ENCODE peak calls at places on chromosomes 16 and 17, in seven cellular contexts. D is heart right ventricle, E is BE2C, M is tibial nerve, F is B cell, G is Peyer's patch, L is Calu3. S is an unnamed sample.

GRCh38 chr16:53821957-53822625 is 118.1 kb downstream of the FTO start:
- DNase-seq in M (no peak), L (peak; percentile 24), G (no peak), D (no peak), E (no peak), F (no peak), S (no peak)

GRCh38 chr16:54817432-54817831 is 113.2 kb upstream of the IRX5 start:
- DNase-seq in E (no peak), M (no peak), L (peak; percentile 12), G (no peak), D (peak; percentile 7), F (no peak), S (no peak)

GRCh38 chr17:205817-206216 is 24.4 kb upstream of the DOC2B start:
- DNase-seq in G (no peak), M (no peak), D (no peak), E (no peak), F (no peak), L (no peak), S (no peak)

GRCh38 chr16:19705843-19706242 is 12.2 kb downstream of the KNOP1 start:
- DNase-seq in G (no peak), D (no peak), F (no peak), L (no peak), M (no peak), E (no peak), S (no peak)

GRCh38 chr16:87472142-87472778 is 20.6 kb downstream of the ZCCHC14 start:
- DNase-seq in M (no peak), G (no peak), E (no peak), L (no peak), D (no peak), F (no peak), S (no peak)

GRCh38 chr17:16251043-16251442 is 34.0 kb downstream of the PIGL start:
- DNase-seq in E (no peak), L (no peak), M (no peak), G (no peak), F (no peak), D (no peak), S (no peak)

GRCh38 chr17:40437095-40437732 is 6.0 kb upstream of the IGFBP4 start:
- DNase-seq in L (peak; percentile 61), F (no peak), E (peak; percentile 45), M (no peak), G (no peak), D (no peak), S (no peak)

GRCh38 chr16:85328665-85329058 is 216.4 kb upstream of the CIBAR2 start:
- DNase-seq in L (no peak), F (no peak), D (no peak), M (no peak), E (peak; percentile 41), G (no peak), S (no peak)

GRCh38 chr17:32277284-32277683 is 11.7 kb downstream of the RHBDL3 start:
- DNase-seq in L (no peak), F (no peak), G (no peak), D (no peak), E (no peak), M (no peak), S (peak; percentile 55)

GRCh38 chr16:30000768-30001631 is 5.0 kb downstream of the INO80E start:
- DNase-seq in M (no peak), L (no peak), G (no peak), D (no peak), F (no peak), E (no peak), S (no peak)

GRCh38 chr16:3129137-3130131 is 5.4 kb upstream of the ZNF213 start:
- DNase-seq in L (peak; percentile 89), F (peak; percentile 52), G (peak; percentile 89), D (peak; percentile 84), E (peak; percentile 87), M (peak; percentile 35), S (peak; percentile 66)

GRCh38 chr17:44900894-44901293 is 1.6 kb upstream of the EFTUD2 start:
- DNase-seq in F (no peak), E (peak; percentile 49), G (peak; percentile 44), L (no peak), M (no peak), D (no peak), S (no peak)

GRCh38 chr16:63467513-63467912 is 1431.3 kb upstream of the CDH8 start:
- DNase-seq in E (no peak), L (no peak), F (no peak), M (no peak), G (no peak), D (no peak), S (no peak)

GRCh38 chr17:58575511-58575910 is 61.1 kb upstream of the MTMR4 start:
- DNase-seq in L (peak; percentile 7), G (no peak), F (no peak), D (no peak), E (no peak), M (no peak), S (no peak)

GRCh38 chr16:55325458-55326109 is 1.6 kb downstream of the IRX6 start:
- DNase-seq in G (no peak), E (no peak), M (no peak), D (no peak), L (no peak), F (no peak), S (no peak)

GRCh38 chr16:60001523-60001922 is 1267.4 kb upstream of the GOT2 start:
- DNase-seq in G (no peak), M (no peak), L (no peak), E (no peak), F (no peak), D (no peak), S (no peak)

GRCh38 chr17:78580277-78580804 is 3.1 kb upstream of the DNAH17 start:
- DNase-seq in F (no peak), L (no peak), D (no peak), M (no peak), G (no peak), E (no peak), S (no peak)

GRCh38 chr16:87541004-87541881 is 48.4 kb upstream of the ZCCHC14 start:
- DNase-seq in F (no peak), L (no peak), M (no peak), D (peak; percentile 61), G (peak; percentile 60), E (no peak), S (no peak)

GRCh38 chr16:66344533-66345145 is 21.9 kb upstream of the CDH5 start:
- DNase-seq in E (peak; percentile 55), M (no peak), D (peak; percentile 52), L (peak; percentile 68), G (peak; percentile 74), F (no peak), S (no peak)

GRCh38 chr17:15143524-15143923 is 121.6 kb downstream of the PMP22 start:
- DNase-seq in E (no peak), M (no peak), G (no peak), F (no peak), L (no peak), D (no peak), S (no peak)
- TF ChIP-seq CTCF in E (peak; percentile 6), M (no peak), G (no peak), F (no peak), L (no peak), D (no peak), S (no peak)

GRCh38 chr16:68328860-68329370 is 18.1 kb downstream of the PRMT7 start:
- DNase-seq in D (no peak), E (no peak), F (no peak), G (no peak), M (no peak), L (no peak), S (no peak)
- TF ChIP-seq CTCF in D (no peak), E (no peak), F (peak; percentile 50), G (no peak), M (no peak), L (no peak), S (no peak)

GRCh38 chr16:73262931-73263330 is 215.0 kb upstream of the ZFHX3 start:
- DNase-seq in L (no peak), D (no peak), E (no peak), M (no peak), G (no peak), F (no peak), S (no peak)

GRCh38 chr16:73274140-73274539 is 226.2 kb upstream of the ZFHX3 start:
- DNase-seq in D (no peak), F (no peak), M (no peak), G (no peak), L (no peak), E (no peak), S (no peak)

GRCh38 chr16:73265124-73265838 is 217.4 kb upstream of the ZFHX3 start:
- DNase-seq in E (peak; percentile 41), M (no peak), D (no peak), F (no peak), G (no peak), L (peak; percentile 42), S (no peak)

GRCh38 chr16:73268311-73268997 is 220.5 kb upstream of the ZFHX3 start:
- DNase-seq in F (no peak), E (peak; percentile 45), M (no peak), D (no peak), L (no peak), G (no peak), S (no peak)
- TF ChIP-seq CTCF in F (no peak), E (peak; percentile 53), M (no peak), D (no peak), L (peak; percentile 15), G (no peak), S (no peak)

DNA sequence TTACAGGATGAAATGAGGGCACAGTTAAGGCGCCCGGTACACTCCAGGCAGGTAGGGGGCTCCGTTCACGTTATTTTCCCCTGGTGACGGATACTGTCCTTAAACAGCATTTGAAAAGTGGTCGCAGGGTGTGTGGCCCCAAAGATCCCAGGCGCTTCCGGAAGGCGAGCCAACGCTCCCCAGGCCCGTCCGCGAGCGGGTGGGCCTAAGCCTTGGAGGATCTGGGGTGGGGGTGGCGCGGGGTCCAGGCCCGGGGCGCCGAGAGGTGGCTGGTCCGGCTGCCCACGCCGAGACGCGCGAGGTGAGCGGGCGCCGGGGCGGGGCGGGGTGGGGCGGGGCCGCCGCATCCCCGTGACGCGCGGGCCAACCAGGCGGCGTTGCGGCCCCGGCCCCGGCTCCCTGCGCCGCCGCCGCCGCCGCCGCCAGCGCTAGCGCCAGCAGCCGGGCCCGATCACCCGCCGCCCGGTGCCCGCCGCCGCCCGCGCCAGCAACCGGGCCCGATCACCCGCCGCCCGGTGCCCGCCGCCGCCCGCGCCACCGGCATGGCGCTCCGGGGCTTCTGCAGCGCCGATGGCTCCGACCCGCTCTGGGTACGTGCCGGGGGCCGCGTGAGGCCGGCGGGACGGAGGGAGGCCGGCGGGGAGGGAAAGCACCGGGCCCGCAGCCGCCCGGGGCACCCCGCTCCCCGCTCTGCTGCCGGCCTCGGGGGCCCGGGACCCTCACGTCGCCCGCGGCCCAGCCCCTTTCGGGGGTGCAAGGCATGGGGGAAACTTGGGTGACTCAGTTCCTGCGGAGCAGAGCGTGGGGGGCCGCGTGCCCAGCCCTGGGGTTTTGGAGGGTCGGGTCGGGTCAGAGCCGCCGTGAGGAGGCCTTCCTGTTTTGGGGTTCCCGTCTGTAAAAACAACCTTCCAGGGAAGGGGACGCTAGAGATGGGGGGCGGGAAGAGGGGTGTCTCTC is at the start of gene ABCC1:
- DNase-seq in L (peak; percentile 59), E (peak; percentile 64), M (no peak), F (peak; percentile 95), G (peak; percentile 71), D (peak; percentile 23), S (peak; percentile 47)
- TF ChIP-seq CTCF in L (no peak), E (peak; percentile 11), M (no peak), F (peak; percentile 19), G (no peak), D (no peak), S (no peak)

GRCh38 chr17:66275651-66276050 is 26.8 kb upstream of the PRKCA start:
- DNase-seq in F (no peak), L (peak; percentile 73), E (no peak), M (no peak), D (no peak), G (no peak), S (no peak)
- TF ChIP-seq CTCF in F (no peak), L (no peak), E (no peak), M (no peak), D (no peak), G (no peak), S (no peak)